ENCODE peak calls at places on chromosomes 5 and 9, in five cellular contexts. T is stimulated activated CD4-positive, alpha-beta T cell treated with anti-CD3 and anti-CD28 coated beads, Interleukin-4, amount 100 ng/mL, for 4 hours; O is activated T-cell treated with anti-CD3 and anti-CD28 coated beads, Interleukin-2, amount 50 U/mL, for 4 hours; Z is mucosa of gallbladder; J is mucosa of descending colon. N is an unnamed sample.

GRCh38 chr5:137098238-137098637 is 400.9 kb downstream of the SPOCK1 start:
- DNase-seq in T (no peak), O (no peak), Z (no peak), J (no peak), N (no peak)

GRCh38 chr5:64505769-64506566 is at the start of gene RGS7BP:
- DNase-seq in T (no peak), O (no peak), Z (peak; percentile 26), J (peak; percentile 4), N (no peak)

GRCh38 chr9:3409453-3409852 is 116.3 kb downstream of the RFX3 start:
- DNase-seq in T (no peak), O (no peak), Z (no peak), J (no peak), N (no peak)

GRCh38 chr5:172450861-172451695 is 3.2 kb downstream of the SH3PXD2B start:
- DNase-seq in T (peak; percentile 43), O (no peak), Z (no peak), J (peak; percentile 43), N (peak; percentile 24)

GRCh38 chr9:76516871-76517270 is 57.9 kb downstream of the GCNT1 start:
- DNase-seq in T (no peak), O (no peak), Z (no peak), J (no peak), N (no peak)

GRCh38 chr5:158889007-158889406 is 210.7 kb downstream of the EBF1 start:
- DNase-seq in T (no peak), O (no peak), Z (no peak), J (no peak), N (no peak)

GRCh38 chr9:35905912-35906679 is at the start of gene HRCT1:
- DNase-seq in T (no peak), O (no peak), Z (peak; percentile 93), J (peak; percentile 96), N (no peak)

GRCh38 chr5:146238973-146239372 is 35.6 kb downstream of the RBM27 start:
- DNase-seq in T (no peak), O (no peak), Z (no peak), J (no peak), N (no peak)

GRCh38 chr5:110085826-110086225 is 396.1 kb downstream of the MAN2A1 start:
- DNase-seq in T (no peak), O (no peak), Z (no peak), J (no peak), N (no peak)

GRCh38 chr5:96337048-96337781 is 95.8 kb downstream of the PCSK1 start:
- DNase-seq in T (no peak), O (no peak), Z (no peak), J (no peak), N (no peak)

GRCh38 chr5:1108865-1109174 is 3.0 kb downstream of the SLC12A7 start:
- DNase-seq in T (no peak), O (no peak), Z (no peak), J (no peak), N (no peak)

GRCh38 chr5:151028717-151029116 is 8.3 kb downstream of the GPX3 start:
- DNase-seq in T (no peak), O (no peak), Z (no peak), J (no peak), N (no peak)

GRCh38 chr5:68055686-68056085 is 159.9 kb upstream of the PIK3R1 start:
- DNase-seq in T (no peak), O (no peak), Z (no peak), J (no peak), N (no peak)

GRCh38 chr5:151628112-151628823 is 37.1 kb upstream of the FAT2 start:
- DNase-seq in T (no peak), O (no peak), Z (no peak), J (peak; percentile 3), N (no peak)

GRCh38 chr9:128828719-128829452 is 708 bp downstream of the SPOUT1 start:
- DNase-seq in T (no peak), O (no peak), Z (no peak), J (no peak), N (no peak)

GRCh38 chr5:172498431-172499129 is 44.3 kb upstream of the SH3PXD2B start:
- DNase-seq in T (no peak), O (no peak), Z (peak; percentile 4), J (no peak), N (no peak)

GRCh38 chr5:149656576-149657182 is 73.4 kb upstream of the PPARGC1B start:
- DNase-seq in T (peak; percentile 9), O (no peak), Z (peak; percentile 46), J (peak; percentile 85), N (no peak)

GRCh38 chr9:111743275-111743674 is 51.5 kb downstream of the SHOC1 start:
- DNase-seq in T (peak; percentile 4), O (no peak), Z (no peak), J (no peak), N (no peak)

GRCh38 chr5:55440188-55440646 is 94.5 kb downstream of the PLPP1 start:
- DNase-seq in T (peak; percentile 10), O (no peak), Z (no peak), J (no peak), N (peak; percentile 7)

GRCh38 chr5:126961128-126961527 is 69.2 kb downstream of the MARCHF3 start:
- DNase-seq in T (no peak), O (no peak), Z (no peak), J (no peak), N (no peak)

GRCh38 chr5:133921899-133922468 is 46.4 kb downstream of the C5orf15 start:
- DNase-seq in T (no peak), O (no peak), Z (no peak), J (no peak), N (no peak)

GRCh38 chr5:3025392-3025791 is 273.9 kb upstream of the IRX2 start:
- DNase-seq in T (no peak), O (no peak), Z (no peak), J (no peak), N (no peak)

GRCh38 chr9:105385372-105385985 is 62.4 kb upstream of the FSD1L start:
- DNase-seq in T (peak; percentile 3), O (peak; percentile 10), Z (peak; percentile 19), J (peak; percentile 33), N (peak; percentile 6)